ENCODE peak calls at places on chromosomes 6 and 20, in seven cellular contexts. A is fibroblast of villous mesenchyme, T is ACHN, W is NCI-H1105 treated with DMSO at 0.1 percent for 48 hours, F is fibroblast of lung, X is EL, H is Calu3. G is an unnamed sample.

GRCh38 chr6:133741375-133741861 is 147.5 kb upstream of the TCF21 start:
- DNase-seq in A (peak), T (no peak), W (peak), F (peak), X (no peak), H (no peak), G (peak)

GRCh38 chr20:4592316-4593148 is 129.2 kb upstream of the PRND start:
- DNase-seq in A (peak), T (peak), W (peak), F (peak), X (peak), H (peak), G (peak)

GRCh38 chr6:32814145-32814544 is 2.7 kb downstream of the HLA-DOB start:
- DNase-seq in A (no peak), T (no peak), W (no peak), F (no peak), X (no peak), H (no peak), G (no peak)

GRCh38 chr6:100838011-100838410 is 43.1 kb downstream of the ASCC3 start:
- DNase-seq in A (no peak), T (no peak), W (no peak), F (no peak), X (no peak), H (no peak), G (no peak)

GRCh38 chr6:85923013-85923430 is 280.3 kb upstream of the SYNCRIP start:
- DNase-seq in A (peak), T (peak), W (peak), F (peak), X (peak), H (peak), G (peak)

GRCh38 chr6:144885817-144886216 is 600.7 kb downstream of the UTRN start:
- DNase-seq in A (no peak), T (no peak), W (no peak), F (no peak), X (no peak), H (no peak), G (no peak)

GRCh38 chr20:5222919-5223634 is 93.7 kb downstream of the PROKR2 start:
- DNase-seq in A (peak), T (peak), W (peak), F (peak), X (peak), H (peak), G (peak)

GRCh38 chr6:91303326-91303725 is 716.5 kb upstream of the MAP3K7 start:
- DNase-seq in A (no peak), T (no peak), W (no peak), F (no peak), X (no peak), H (no peak), G (no peak)

GRCh38 chr6:107493158-107494057 is 3.5 kb downstream of the SOBP start:
- DNase-seq in A (peak), T (no peak), W (peak), F (peak), X (no peak), H (no peak), G (peak)

GRCh38 chr6:31395832-31396231 is 7.6 kb upstream of the MICA start:
- DNase-seq in A (no peak), T (no peak), W (no peak), F (no peak), X (no peak), H (no peak), G (no peak)

GRCh38 chr6:11298651-11299420 is 66.4 kb upstream of the NEDD9 start:
- DNase-seq in A (no peak), T (no peak), W (no peak), F (no peak), X (no peak), H (peak), G (peak)

GRCh38 chr6:129603731-129604130 is 106.2 kb downstream of the ARHGAP18 start:
- DNase-seq in A (no peak), T (no peak), W (no peak), F (no peak), X (no peak), H (no peak), G (peak)

GRCh38 chr6:97392735-97393134 is 109.7 kb upstream of the MMS22L start:
- DNase-seq in A (no peak), T (no peak), W (no peak), F (no peak), X (no peak), H (no peak), G (no peak)

GRCh38 chr6:13541496-13541895 is 32.9 kb upstream of the SIRT5 start:
- DNase-seq in A (no peak), T (no peak), W (no peak), F (no peak), X (no peak), H (no peak), G (no peak)

GRCh38 chr6:38156818-38157565 is 337.5 kb downstream of the ZFAND3 start:
- DNase-seq in A (no peak), T (no peak), W (no peak), F (no peak), X (no peak), H (no peak), G (no peak)

GRCh38 chr6:89111933-89112332 is 5.9 kb downstream of the SRSF12 start:
- DNase-seq in A (no peak), T (no peak), W (no peak), F (no peak), X (no peak), H (no peak), G (no peak)

GRCh38 chr6:157754351-157754750 is 68.7 kb upstream of the SNX9 start:
- DNase-seq in A (no peak), T (no peak), W (no peak), F (no peak), X (no peak), H (no peak), G (no peak)

GRCh38 chr6:168827484-168827883 is 386.5 kb downstream of the SMOC2 start:
- DNase-seq in A (no peak), T (no peak), W (no peak), F (no peak), X (no peak), H (no peak), G (no peak)

GRCh38 chr20:61449916-61450315 is 197.9 kb downstream of the CDH4 start:
- DNase-seq in A (no peak), T (peak), W (no peak), F (no peak), X (peak), H (no peak), G (no peak)

GRCh38 chr20:61343934-61344333 is 91.9 kb downstream of the CDH4 start:
- DNase-seq in A (no peak), T (no peak), W (no peak), F (no peak), X (no peak), H (no peak), G (no peak)

GRCh38 chr20:19690462-19690861 is 67.6 kb upstream of the RIN2 start:
- DNase-seq in A (no peak), T (no peak), W (no peak), F (no peak), X (no peak), H (no peak), G (no peak)

GRCh38 chr6:170516783-170517616 is 36.1 kb downstream of the PSMB1 start:
- DNase-seq in A (peak), T (peak), W (peak), F (peak), X (peak), H (peak), G (peak)

GRCh38 chr20:25005220-25005619 is 12.7 kb upstream of the APMAP start:
- DNase-seq in A (no peak), T (peak), W (no peak), F (peak), X (no peak), H (no peak), G (peak)

GRCh38 chr6:91482498-91482897 is 895.6 kb upstream of the MAP3K7 start:
- DNase-seq in A (no peak), T (no peak), W (no peak), F (no peak), X (no peak), H (no peak), G (no peak)

G was measured in NCI-H69.